ENCODE peak calls at places on chromosome 21, in ten cellular contexts. O is NCI-H1436; T is left ventricle myocardium inferior; B is cardiac fibroblast; I is stimulated activated CD4-positive, alpha-beta T cell treated with anti-CD3 and anti-CD28 coated beads, Interleukin-1b, Interleukin-23, amount 100 ng/mL, for 24 hours; R is cerebellum; G is mucosa of descending colon; S is retina; C is sigmoid colon; X is C1 segment of cervical spinal cord. L is an unnamed sample.

GRCh38 chr21:27422435-27422834 is 455.5 kb upstream of the ADAMTS5 start:
- DNase-seq in O (no peak), I (no peak), C (no peak), T (no peak), R (no peak), G (no peak), X (no peak), S (no peak), B (no peak), L (no peak)

GRCh38 chr21:33825898-33826297 is 89.7 kb downstream of the ATP5PO start:
- DNase-seq in G (no peak), T (no peak), I (no peak), R (no peak), S (no peak), X (no peak), B (peak), C (no peak), O (no peak), L (no peak)

GRCh38 chr21:17526771-17527170 is 13.9 kb downstream of the CXADR start:
- DNase-seq in R (no peak), C (no peak), S (no peak), X (no peak), O (no peak), G (no peak), B (no peak), T (no peak), I (no peak), L (no peak)

GRCh38 chr21:45640888-45641479 is 2.5 kb upstream of the PCBP3 start:
- DNase-seq in O (no peak), G (peak), X (no peak), B (peak), C (no peak), R (no peak), T (no peak), S (no peak), I (no peak), L (no peak)

GRCh38 chr21:41241341-41241740 is 73.4 kb downstream of the BACE2 start:
- DNase-seq in O (no peak), R (no peak), I (no peak), G (no peak), X (no peak), T (no peak), S (no peak), C (no peak), B (no peak), L (no peak)

GRCh38 chr21:14964658-14965057 is 100.1 kb downstream of the NRIP1 start:
- DNase-seq in B (no peak), T (no peak), G (no peak), R (no peak), I (no peak), O (no peak), X (no peak), S (no peak), C (no peak), L (no peak)

GRCh38 chr21:34223376-34223775 is 140.4 kb upstream of the KCNE2 start:
- DNase-seq in O (no peak), G (no peak), X (no peak), T (no peak), S (no peak), C (no peak), B (no peak), R (no peak), I (no peak), L (no peak)

GRCh38 chr21:28237661-28238060 is 755.0 kb downstream of the LTN1 start:
- DNase-seq in C (no peak), X (no peak), B (no peak), T (peak), I (no peak), O (no peak), R (no peak), G (no peak), S (no peak), L (no peak)

GRCh38 chr21:35635261-35635660 is 425.1 kb downstream of the SETD4 start:
- DNase-seq in G (no peak), R (no peak), B (peak), S (no peak), X (no peak), O (no peak), T (no peak), I (no peak), C (no peak), L (no peak)

GRCh38 chr21:42079939-42080787 is 9.0 kb downstream of the UMODL1 start:
- DNase-seq in G (no peak), C (no peak), B (peak), T (no peak), S (no peak), I (no peak), R (no peak), O (no peak), X (no peak), L (no peak)

GRCh38 chr21:38965241-38965640 is 159.5 kb downstream of the ETS2 start:
- DNase-seq in C (no peak), X (no peak), G (no peak), R (no peak), T (no peak), S (no peak), I (no peak), O (no peak), B (no peak), L (no peak)

GRCh38 chr21:34227386-34227852 is 136.4 kb upstream of the KCNE2 start:
- DNase-seq in S (no peak), O (no peak), X (no peak), C (no peak), B (peak), R (no peak), G (no peak), I (no peak), T (no peak), L (no peak)

GRCh38 chr21:45767071-45768006 is 123.8 kb downstream of the PCBP3 start:
- DNase-seq in G (no peak), C (no peak), X (no peak), I (no peak), R (no peak), S (peak), O (no peak), T (no peak), B (peak), L (no peak)

GRCh38 chr21:45153358-45154318 is 79.3 kb downstream of the ADARB1 start:
- DNase-seq in B (no peak), S (no peak), O (no peak), I (no peak), X (no peak), R (no peak), T (no peak), C (peak), G (peak), L (no peak)

GRCh38 chr21:45109831-45110492 is 35.6 kb downstream of the ADARB1 start:
- DNase-seq in O (no peak), I (no peak), C (no peak), T (no peak), R (no peak), S (no peak), G (no peak), X (no peak), B (no peak), L (no peak)

GRCh38 chr21:43600642-43601397 is 58.5 kb downstream of the HSF2BP start:
- DNase-seq in R (no peak), C (no peak), X (no peak), B (peak), S (no peak), G (no peak), O (no peak), I (no peak), T (no peak), L (no peak)

GRCh38 chr21:45545691-45546531 is 3.7 kb upstream of the SLC19A1 start:
- DNase-seq in B (no peak), C (no peak), X (no peak), G (no peak), T (peak), I (no peak), O (no peak), R (no peak), S (no peak), L (no peak)

GRCh38 chr21:17925000-17925610 is 105.9 kb upstream of the C21orf91 start:
- DNase-seq in G (no peak), T (no peak), X (no peak), R (peak), S (peak), O (peak), C (no peak), I (peak), B (peak), L (no peak)

GRCh38 chr21:14453339-14453738 is 70.4 kb upstream of the HSPA13 start:
- DNase-seq in G (no peak), S (peak), T (no peak), O (no peak), X (no peak), C (no peak), B (no peak), I (no peak), R (no peak), L (no peak)

GRCh38 chr21:35019631-35020032 is 29.5 kb downstream of the RUNX1 start:
- DNase-seq in G (peak), B (no peak), I (no peak), R (no peak), X (no peak), C (no peak), T (no peak), O (no peak), S (no peak), L (no peak)

GRCh38 chr21:44353200-44353970 is at the start of gene TRPM2:
- DNase-seq in O (no peak), G (peak), X (peak), R (no peak), T (peak), B (peak), S (no peak), I (no peak), C (no peak), L (no peak)

GRCh38 chr21:28136687-28137086 is 856.0 kb downstream of the LTN1 start:
- DNase-seq in B (no peak), X (no peak), R (no peak), S (no peak), O (no peak), C (no peak), I (no peak), T (no peak), G (no peak), L (no peak)

GRCh38 chr21:31908106-31909031 is 35.5 kb downstream of the HUNK start:
- DNase-seq in T (no peak), B (no peak), C (no peak), R (no peak), I (no peak), S (no peak), O (no peak), X (no peak), G (peak), L (no peak)

GRCh38 chr21:38631171-38631570 is 132.9 kb upstream of the ERG start:
- DNase-seq in B (no peak), O (no peak), R (no peak), S (no peak), T (no peak), C (no peak), G (no peak), I (no peak), X (no peak), L (no peak)

GRCh38 chr21:39103689-39104088 is 79.6 kb downstream of the PSMG1 start:
- DNase-seq in T (no peak), I (no peak), S (no peak), B (peak), R (no peak), C (peak), X (no peak), G (no peak), O (no peak), L (no peak)